ENCODE peak calls at places on chromosome 3, in four cellular contexts. L, G, X and O are unnamed samples.

GRCh38 chr3:161014997-161015749 is 90.0 kb downstream of the B3GALNT1 start:
- DNase-seq in G (no peak), L (no peak), X (peak; percentile 9), O (no peak)

GRCh38 chr3:42079701-42080323 is 11.3 kb upstream of the TRAK1 start:
- DNase-seq in X (no peak), G (no peak), L (peak; percentile 77), O (no peak)

GRCh38 chr3:57226156-57226555 is 1.4 kb upstream of the APPL1 start:
- DNase-seq in L (no peak), G (no peak), X (no peak), O (no peak)

GRCh38 chr3:68206524-68207117 is 552.2 kb upstream of the SUCLG2 start:
- DNase-seq in G (no peak), X (no peak), L (no peak), O (peak; percentile 8)

GRCh38 chr3:130671545-130671944 is 75.1 kb downstream of the PIK3R4 start:
- DNase-seq in X (no peak), L (no peak), G (peak; percentile 10), O (no peak)

GRCh38 chr3:86954751-86955150 is 36.2 kb downstream of the VGLL3 start:
- DNase-seq in X (no peak), L (no peak), G (no peak), O (no peak)

GRCh38 chr3:94972066-94972465 is 909.2 kb downstream of the NSUN3 start:
- DNase-seq in X (no peak), L (no peak), G (no peak), O (no peak)

GRCh38 chr3:9111349-9112265 is 137.8 kb downstream of the SRGAP3 start:
- DNase-seq in G (peak; percentile 51), X (no peak), L (no peak), O (no peak)

GRCh38 chr3:5542472-5542871 is 355.0 kb downstream of the EDEM1 start:
- DNase-seq in L (no peak), X (no peak), G (no peak), O (no peak)

GRCh38 chr3:183551930-183552329 is 3.6 kb downstream of the KLHL6 start:
- DNase-seq in L (no peak), X (no peak), G (no peak), O (no peak)
- TF ChIP-seq FOXK2 in L (no peak), X (no peak), G (no peak), O (no peak)

DNA sequence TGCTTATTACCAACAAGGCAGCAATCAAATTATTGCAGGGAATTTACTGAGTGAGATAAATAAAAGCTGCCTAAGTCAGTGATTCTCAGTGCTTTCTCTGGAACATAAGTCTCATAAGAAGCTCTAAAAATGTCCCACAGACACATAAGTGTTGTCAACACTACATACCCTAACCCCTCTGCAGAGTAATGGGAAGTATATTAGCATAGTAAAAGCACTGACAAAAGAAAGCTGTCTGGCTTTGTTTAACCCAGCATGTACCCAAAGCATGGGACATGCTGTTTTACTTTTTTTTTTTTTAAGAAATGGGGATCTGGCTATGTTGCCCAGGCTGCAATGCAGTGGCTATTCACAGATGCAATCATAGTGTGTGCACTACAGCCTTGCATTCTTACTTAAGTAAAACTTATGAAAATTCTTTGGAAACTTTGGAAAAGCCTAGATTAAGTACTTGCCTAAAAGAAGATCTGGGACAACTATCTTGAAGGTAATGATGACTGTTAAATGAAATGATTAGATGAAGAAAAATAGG is 725.4 kb downstream of the TUSC7 start:
- DNase-seq in L (no peak), X (no peak), G (no peak), O (no peak)
- TF ChIP-seq FOXK2 in L (no peak), X (no peak), G (no peak), O (no peak)

GRCh38 chr3:128619146-128619890 is 31.3 kb downstream of the RPN1 start:
- DNase-seq in G (no peak), L (no peak), X (no peak), O (no peak)
- TF ChIP-seq FOXK2 in G (no peak), L (no peak), X (no peak), O (no peak)

DNA sequence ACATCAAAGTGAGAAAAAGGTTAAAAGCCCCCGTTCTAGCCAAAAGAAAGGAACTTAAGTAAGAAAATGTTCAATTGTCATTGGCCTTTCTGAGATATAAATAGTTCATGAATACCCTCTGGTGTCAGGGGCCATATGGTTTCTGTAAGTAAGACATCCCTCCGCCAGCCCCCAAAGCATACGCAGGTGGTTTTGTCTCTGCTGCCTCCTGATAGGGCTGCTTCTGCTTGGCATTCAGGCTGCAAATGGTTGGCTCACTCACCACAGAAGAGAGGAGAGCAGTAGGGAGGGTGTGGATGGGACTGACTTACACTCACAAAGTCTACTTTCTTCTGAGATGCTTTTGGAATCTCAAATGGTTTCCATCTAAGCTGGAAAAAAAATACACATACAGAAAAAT is 29.8 kb downstream of the HGD start:
- DNase-seq in X (no peak), G (no peak), L (no peak), O (no peak)
- TF ChIP-seq FOXK2 in X (no peak), G (no peak), L (no peak), O (no peak)

GRCh38 chr3:13024274-13024863 is 48.9 kb downstream of the IQSEC1 start:
- DNase-seq in L (no peak), X (no peak), G (no peak), O (no peak)

GRCh38 chr3:13021934-13022265 is 51.3 kb downstream of the IQSEC1 start:
- DNase-seq in X (no peak), G (no peak), L (no peak), O (no peak)

GRCh38 chr3:13025090-13025489 is 48.1 kb downstream of the IQSEC1 start:
- DNase-seq in L (peak; percentile 12), G (no peak), X (no peak), O (no peak)

GRCh38 chr3:13022348-13023250 is 50.6 kb downstream of the IQSEC1 start:
- DNase-seq in G (no peak), X (no peak), L (no peak), O (no peak)

GRCh38 chr3:13023251-13024055 is 49.8 kb downstream of the IQSEC1 start:
- DNase-seq in X (no peak), L (no peak), G (no peak), O (no peak)
- TF ChIP-seq FOXK2 in X (no peak), L (no peak), G (no peak), O (no peak)

GRCh38 chr3:151305081-151305777 is 11.4 kb downstream of the GPR87 start:
- DNase-seq in L (peak; percentile 87), G (no peak), X (no peak), O (peak; percentile 34)
- TF ChIP-seq FOXK2 in L (no peak), G (no peak), X (no peak), O (no peak)

GRCh38 chr3:170132335-170132734 is 49.2 kb downstream of the PHC3 start:
- DNase-seq in L (no peak), G (peak; percentile 68), X (no peak), O (no peak)

GRCh38 chr3:170128977-170129431 is 52.5 kb downstream of the PHC3 start:
- DNase-seq in L (no peak), G (peak; percentile 44), X (no peak), O (peak; percentile 18)

GRCh38 chr3:170130532-170130931 is 51.0 kb downstream of the PHC3 start:
- DNase-seq in L (no peak), G (no peak), X (no peak), O (no peak)

DNA sequence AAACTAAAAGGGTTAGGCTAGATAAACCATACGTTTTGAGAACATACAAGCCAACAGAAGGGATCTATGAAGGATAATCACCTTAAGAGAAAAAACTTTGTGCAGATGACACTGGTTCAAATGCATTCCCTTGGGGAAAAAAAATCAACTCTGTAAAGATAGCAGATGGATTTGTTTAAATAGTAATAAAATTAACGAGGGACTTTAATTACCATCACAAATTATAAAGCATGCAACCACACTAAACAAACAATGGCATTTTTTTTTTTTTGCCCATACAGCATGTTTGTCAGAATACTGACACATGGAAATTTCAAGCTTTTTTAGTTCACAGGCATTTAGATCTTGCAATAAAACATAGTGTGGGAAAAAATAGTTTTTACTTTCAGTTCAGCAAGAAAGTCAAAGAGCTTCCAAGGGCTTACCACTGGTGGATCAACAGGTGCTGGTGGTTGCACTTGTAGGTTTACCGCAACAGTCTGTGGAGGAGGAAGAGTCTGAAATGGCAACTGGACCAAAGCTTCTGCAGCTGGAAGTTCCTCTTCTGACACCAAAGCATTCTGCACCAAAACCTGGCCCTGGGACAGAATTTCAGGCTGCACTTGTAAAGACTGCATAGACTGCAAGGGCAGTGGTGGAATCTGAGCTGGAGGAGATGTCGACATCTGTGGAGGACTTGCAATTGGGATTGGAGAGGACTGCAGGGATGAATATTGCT is 53.1 kb downstream of the PHC3 start:
- DNase-seq in L (no peak), X (peak; percentile 84), G (no peak), O (peak; percentile 6)
- TF ChIP-seq FOXK2 in L (no peak), X (no peak), G (no peak), O (no peak)

GRCh38 chr3:195555110-195555509 is 12.0 kb upstream of the PPP1R2 start:
- DNase-seq in X (no peak), L (no peak), G (no peak), O (no peak)
- TF ChIP-seq FOXK2 in X (no peak), L (no peak), G (no peak), O (no peak)

DNA sequence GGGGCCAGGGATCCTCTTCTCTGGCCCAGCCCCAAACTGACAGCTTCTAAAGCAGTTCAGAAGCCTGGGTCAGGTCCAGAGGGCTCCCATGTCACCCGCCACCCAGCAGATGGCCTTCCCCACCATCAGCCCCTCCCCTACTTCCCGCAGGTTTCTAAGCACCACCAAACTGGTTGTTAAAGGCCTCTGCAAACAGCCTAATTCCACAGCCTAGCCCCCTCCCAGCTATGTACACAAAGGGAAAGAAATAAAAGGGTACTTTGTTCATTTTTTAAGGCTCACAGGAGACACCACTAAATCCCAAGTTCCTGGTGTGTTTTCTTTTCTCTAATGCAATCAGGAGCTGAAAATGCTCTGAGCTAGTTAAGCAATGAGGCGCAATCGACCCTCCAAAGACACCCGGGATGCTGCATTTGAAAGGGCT is 30.6 kb downstream of the PLCH1 start:
- DNase-seq in X (no peak), L (peak; percentile 92), G (peak; percentile 26), O (no peak)
- TF ChIP-seq FOXK2 in X (no peak), L (no peak), G (no peak), O (no peak)

DNA sequence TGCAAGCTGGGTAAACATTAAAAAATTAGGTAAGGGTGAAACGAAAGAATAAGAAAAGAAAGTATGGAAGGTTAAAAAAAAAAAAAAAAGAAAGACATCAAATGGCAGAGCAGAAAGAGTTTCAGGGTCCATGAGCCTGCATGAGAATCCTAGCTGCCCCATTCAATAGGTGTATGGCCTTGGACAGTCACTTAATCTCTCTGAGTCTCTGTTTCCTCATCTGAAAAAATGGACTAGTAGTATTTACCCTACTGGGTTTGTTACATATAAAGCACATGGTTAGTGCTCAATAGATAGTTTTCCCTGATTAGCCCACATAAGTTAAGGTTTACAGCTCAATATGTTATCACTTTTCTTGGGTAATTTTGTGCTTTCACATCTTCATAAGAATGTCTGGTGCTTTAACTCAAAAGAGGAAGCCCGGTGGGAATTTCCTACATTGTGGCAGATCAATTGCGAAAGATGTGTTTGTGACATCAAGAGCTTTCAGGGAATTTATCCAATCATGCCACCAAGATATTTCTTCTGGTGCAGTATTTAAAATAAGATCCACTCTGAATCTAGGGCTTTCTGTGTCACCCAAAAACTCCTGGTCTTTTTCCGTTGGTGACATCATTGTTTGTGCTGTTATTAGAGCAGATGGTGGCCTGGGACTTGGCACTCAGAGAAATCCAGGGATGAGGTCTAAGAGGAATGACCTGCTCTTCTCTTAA is 57.2 kb upstream of the UBE2E1 start:
- DNase-seq in G (no peak), X (no peak), L (no peak), O (no peak)
- TF ChIP-seq FOXK2 in G (no peak), X (no peak), L (no peak), O (no peak)